ENCODE peak calls at places on chromosomes 6 and 20, in four cellular contexts. E is CD8-positive, alpha-beta T cell; A is Peyer's patch; X is spleen. Z is an unnamed sample. For H3K4me1, the result is how much of the 10 kb centered on the place peaks cover.

GRCh38 chr6:21998539-21998938 is 298.3 kb downstream of the PRL start:
- DNase-seq in E (no peak), X (no peak), A (no peak), Z (no peak)

GRCh38 chr20:38231786-38232130 is 28.8 kb downstream of the KIAA1755 start:
- DNase-seq in X (no peak), A (no peak), E (no peak), Z (peak)

GRCh38 chr20:52192296-52193007 is 873 bp upstream of the ZFP64 start:
- DNase-seq in X (no peak), E (no peak), A (peak), Z (peak)

GRCh38 chr20:37209661-37210314 is 30.4 kb upstream of the MROH8 start:
- DNase-seq in A (no peak), E (no peak), X (no peak), Z (no peak)

GRCh38 chr6:155580904-155581303 is 125.3 kb upstream of the NOX3 start:
- DNase-seq in X (no peak), E (no peak), A (no peak), Z (no peak)

GRCh38 chr6:164344801-164345291 is 930.3 kb downstream of the QKI start:
- DNase-seq in E (no peak), X (no peak), A (no peak), Z (no peak)

GRCh38 chr6:39276379-39276995 is 37.7 kb downstream of the KCNK17 start:
- DNase-seq in E (no peak), A (no peak), X (no peak), Z (no peak)

GRCh38 chr6:170512249-170512648 is 40.9 kb downstream of the PSMB1 start:
- DNase-seq in E (no peak), X (no peak), A (no peak), Z (no peak)

GRCh38 chr6:21227486-21227885 is 366.1 kb upstream of the SOX4 start:
- DNase-seq in A (no peak), X (no peak), E (no peak), Z (no peak)

GRCh38 chr6:27096834-27097511 is 150.5 kb upstream of the PRSS16 start:
- DNase-seq in E (peak), A (no peak), X (no peak), Z (no peak)

GRCh38 chr6:152428126-152428525 is 209.0 kb downstream of the SYNE1 start:
- DNase-seq in E (no peak), X (no peak), A (no peak), Z (no peak)

GRCh38 chr20:53149652-53150205 is 177.6 kb downstream of the TSHZ2 start:
- DNase-seq in A (no peak), E (no peak), X (no peak), Z (no peak)

GRCh38 chr6:106556368-106556960 is 72.8 kb downstream of the RTN4IP1 start:
- DNase-seq in A (no peak), X (no peak), E (no peak), Z (no peak)
- TF ChIP-seq CTCF in A (peak), X (no peak), E (peak), Z (peak)

GRCh38 chr6:73700060-73700459 is 4.1 kb downstream of the CD109 start:
- DNase-seq in X (no peak), A (no peak), E (no peak), Z (no peak)

GRCh38 chr6:73702444-73702843 is 6.4 kb downstream of the CD109 start:
- DNase-seq in A (no peak), E (no peak), X (no peak), Z (no peak)

GRCh38 chr6:73704798-73705197 is 8.8 kb downstream of the CD109 start:
- DNase-seq in X (no peak), E (no peak), A (no peak), Z (no peak)

GRCh38 chr6:73704260-73704659 is 8.3 kb downstream of the CD109 start:
- DNase-seq in A (no peak), E (no peak), X (no peak), Z (no peak)

GRCh38 chr6:73703514-73703913 is 7.5 kb downstream of the CD109 start:
- DNase-seq in A (no peak), E (no peak), X (no peak), Z (no peak)
- H3K4me1 ChIP-seq in A (under half), E (under half), X (under half), Z (under half)

DNA sequence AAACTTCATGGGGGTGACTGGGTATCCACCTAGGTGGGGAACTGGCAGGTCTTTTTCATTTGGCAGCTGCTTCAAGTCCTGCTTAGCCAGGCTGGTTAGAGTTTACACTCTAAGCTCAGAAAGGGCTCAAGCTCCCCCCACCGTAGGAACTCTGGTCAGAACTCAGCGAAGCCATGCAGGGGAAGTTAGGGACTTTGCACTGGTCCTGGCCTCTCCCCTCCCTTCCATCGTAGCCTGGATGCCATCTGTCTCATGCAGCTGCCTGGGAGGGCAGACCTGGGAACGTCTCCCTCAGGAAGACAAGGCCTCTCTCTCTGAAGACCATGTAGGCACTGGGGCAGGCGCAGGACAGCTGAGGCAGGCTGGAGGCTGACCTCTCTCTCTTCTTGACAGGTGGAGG is 183.8 kb upstream of the UST start:
- DNase-seq in A (no peak), E (no peak), X (no peak), Z (no peak)
- H3K4me3 ChIP-seq in A (no peak), E (no peak), X (no peak), Z (no peak)

GRCh38 chr6:63742060-63742459 is 106.5 kb downstream of the PHF3 start:
- DNase-seq in X (no peak), A (no peak), E (no peak), Z (no peak)

GRCh38 chr6:63740709-63741108 is 105.1 kb downstream of the PHF3 start:
- DNase-seq in E (no peak), A (no peak), X (no peak), Z (no peak)

GRCh38 chr6:63745784-63746183 is 110.2 kb downstream of the PHF3 start:
- DNase-seq in X (no peak), A (no peak), E (no peak), Z (no peak)

GRCh38 chr6:63744810-63745209 is 109.2 kb downstream of the PHF3 start:
- DNase-seq in A (no peak), X (no peak), E (no peak), Z (no peak)

GRCh38 chr6:63743691-63744090 is 108.1 kb downstream of the PHF3 start:
- DNase-seq in E (no peak), A (no peak), X (no peak), Z (no peak)
- TF ChIP-seq CTCF in E (no peak), A (no peak), X (no peak), Z (no peak)

DNA sequence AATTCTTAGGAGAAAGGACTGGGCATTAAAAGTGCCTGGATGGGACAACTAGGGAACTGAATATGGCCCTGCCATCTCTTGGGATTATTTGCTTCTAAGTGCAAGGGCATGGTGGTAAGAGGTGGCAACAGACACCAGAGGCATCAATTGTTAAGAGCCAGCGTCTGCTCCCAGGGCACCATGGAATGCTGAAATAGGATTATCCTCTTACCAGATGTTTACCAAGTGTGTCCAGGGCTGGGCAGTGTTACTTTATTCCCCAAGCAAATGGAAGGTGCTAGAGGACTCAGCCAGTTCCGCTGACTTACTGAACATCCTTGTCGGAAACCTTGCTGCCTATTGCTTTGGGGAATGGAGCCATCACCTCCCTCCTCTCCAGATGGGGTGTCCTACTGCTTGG is 273.6 kb upstream of the SUPT3H start:
- DNase-seq in X (no peak), A (no peak), E (no peak), Z (no peak)
- H3K4me1 ChIP-seq in X (under half), A (under half), E (under half), Z (under half)

GRCh38 chr20:58753929-58754551 is 61.4 kb downstream of the NPEPL1 start:
- DNase-seq in A (no peak), X (peak), E (no peak), Z (no peak)
- H3K4me3 ChIP-seq in A (no peak), X (no peak), E (no peak), Z (no peak)

DNA sequence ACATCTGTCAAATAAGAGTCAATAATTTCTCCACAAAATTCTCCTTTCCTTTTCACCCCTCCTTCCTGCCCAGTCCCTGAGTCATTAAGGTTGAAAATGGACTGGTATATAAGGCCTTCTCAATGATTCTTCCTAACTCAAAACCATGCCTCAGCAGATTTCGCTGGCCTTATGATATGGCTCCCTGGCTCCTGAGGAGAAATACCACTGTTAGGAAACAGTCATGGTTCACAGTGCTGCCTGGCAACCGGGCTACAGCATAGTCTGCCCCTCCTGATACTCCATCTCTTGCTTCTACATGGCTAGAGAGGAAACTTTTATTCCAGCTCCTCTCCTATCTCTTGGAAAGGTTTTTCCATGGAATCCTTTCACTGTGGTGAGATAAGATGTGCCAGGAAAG is 4.7 kb downstream of the UBE2J1 start:
- DNase-seq in X (no peak), E (no peak), A (no peak), Z (peak)
- TF ChIP-seq CTCF in X (no peak), E (no peak), A (no peak), Z (no peak)

GRCh38 chr6:36665180-36665579 is 13.3 kb upstream of the CDKN1A start:
- DNase-seq in X (no peak), E (no peak), A (no peak), Z (no peak)

GRCh38 chr6:36662827-36663256 is 15.7 kb upstream of the CDKN1A start:
- DNase-seq in X (no peak), E (peak), A (no peak), Z (no peak)

GRCh38 chr6:36662380-36662779 is 16.1 kb upstream of the CDKN1A start:
- DNase-seq in A (no peak), X (no peak), E (peak), Z (no peak)

GRCh38 chr6:36660771-36661471 is 17.6 kb upstream of the CDKN1A start:
- DNase-seq in X (peak), A (no peak), E (no peak), Z (peak)

GRCh38 chr6:36663504-36664446 is 14.7 kb upstream of the CDKN1A start:
- DNase-seq in X (no peak), A (no peak), E (no peak), Z (no peak)
- H3K4me1 ChIP-seq in X (under half), A (under half), E (under half), Z (under half)

DNA sequence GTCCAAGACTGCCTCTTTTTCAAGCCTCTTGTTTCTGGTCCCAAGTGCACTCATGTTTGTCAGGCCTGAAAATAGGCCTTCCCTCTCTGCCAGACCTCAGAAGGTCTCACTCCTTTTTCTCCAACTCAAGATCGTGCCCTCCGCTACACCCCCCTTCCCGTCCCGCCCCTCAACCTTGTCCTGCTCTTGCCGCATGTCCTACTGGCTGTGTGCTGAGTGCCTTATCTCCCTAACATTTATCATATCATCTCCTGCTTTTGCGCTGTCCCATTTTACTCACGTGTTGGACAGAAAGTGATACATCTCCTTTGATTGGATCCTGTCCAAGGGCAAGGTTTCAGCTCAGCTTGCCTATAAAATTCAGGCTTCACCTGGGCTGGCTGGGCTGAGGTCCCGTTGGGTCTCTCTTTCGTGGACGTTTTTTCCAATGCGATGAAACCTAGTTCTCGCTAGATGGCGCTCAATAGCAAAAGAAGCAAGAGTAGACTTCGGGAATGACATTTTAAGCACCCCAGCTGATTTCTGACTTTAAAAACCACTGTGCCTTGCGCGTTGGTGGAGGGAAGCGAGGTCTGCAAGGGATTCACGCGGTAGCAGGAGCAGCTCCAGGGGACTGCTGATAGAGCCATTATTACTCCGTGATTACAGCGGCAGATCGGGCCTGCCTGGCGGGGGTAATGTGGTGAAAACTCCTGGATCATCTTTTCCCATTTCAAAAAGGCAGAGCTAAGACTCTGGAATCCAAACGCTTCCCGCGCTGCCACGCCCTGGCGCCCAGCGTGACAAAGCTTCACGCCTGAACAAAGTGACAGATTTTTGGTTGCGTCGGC is 137.6 kb downstream of the IMPG1 start:
- DNase-seq in X (no peak), E (no peak), A (no peak), Z (no peak)
- H3K4me3 ChIP-seq in X (peak), E (no peak), A (peak), Z (peak)